ENCODE peak calls at places on chromosomes 6 and 20, in nine cellular contexts. O, M, N, S, Q, J, H, Y and E are unnamed samples.

GRCh38 chr20:63547484-63548480 is at the start of gene SRMS:
- DNase-seq in M (no peak), J (no peak), N (no peak), O (no peak), Y (no peak), S (no peak), Q (no peak), H (no peak), E (no peak)

GRCh38 chr6:20455175-20456075 is 53.7 kb downstream of the E2F3 start:
- DNase-seq in S (no peak), Q (no peak), N (no peak), M (no peak), J (no peak), O (no peak), H (no peak), Y (no peak), E (peak; percentile 12)

GRCh38 chr6:27795697-27796494 is 116.3 kb downstream of the OR2B2 start:
- DNase-seq in S (peak; percentile 69), H (peak; percentile 80), N (peak; percentile 29), O (no peak), M (peak; percentile 59), Y (peak; percentile 32), Q (peak; percentile 98), J (no peak), E (peak; percentile 100)

GRCh38 chr6:52724041-52724405 is 39.3 kb downstream of the GSTA2 start:
- DNase-seq in Q (no peak), J (no peak), H (no peak), O (no peak), S (no peak), N (no peak), Y (no peak), M (no peak), E (peak; percentile 23)

GRCh38 chr20:57749131-57749690 is 39.4 kb upstream of the PMEPA1 start:
- DNase-seq in H (no peak), Y (no peak), N (no peak), O (no peak), Q (no peak), M (no peak), S (no peak), J (no peak), E (no peak)

GRCh38 chr6:78829407-78829806 is 37.9 kb upstream of the IRAK1BP1 start:
- DNase-seq in Y (no peak), J (no peak), S (no peak), N (no peak), M (no peak), O (no peak), H (no peak), Q (no peak), E (no peak)

GRCh38 chr6:131116755-131117360 is 18.4 kb upstream of the AKAP7 start:
- DNase-seq in H (peak; percentile 14), S (peak; percentile 47), O (no peak), M (no peak), Y (no peak), J (no peak), N (no peak), Q (no peak), E (peak; percentile 79)

GRCh38 chr20:57392512-57393271 is 1.5 kb downstream of the RBM38 start:
- DNase-seq in H (peak; percentile 89), J (peak; percentile 74), O (peak; percentile 85), N (no peak), S (no peak), Q (no peak), M (peak; percentile 58), Y (peak; percentile 78), E (no peak)

GRCh38 chr6:15464211-15464725 is 198.6 kb downstream of the DTNBP1 start:
- DNase-seq in O (no peak), Y (peak; percentile 47), S (peak; percentile 58), Q (peak; percentile 15), J (no peak), H (peak; percentile 58), N (no peak), M (peak; percentile 44), E (peak; percentile 49)